ENCODE peak calls at places on chromosome 1, in eight cellular contexts. K is GM20000; G is DMS153; U is activated CD8-positive, alpha-beta memory T cell treated with anti-CD3 and anti-CD28 coated beads for 48 hours; J is NCI-H2081; I is Karpas-422; O is endothelial cell of umbilical vein; L is fibroblast of mammary gland. Q is an unnamed sample.

GRCh38 chr1:224177356-224177999 is 5.6 kb upstream of the DEGS1 start:
- DNase-seq in L (no peak), U (no peak), J (no peak), G (no peak), I (peak; percentile 15), K (no peak), O (no peak), Q (no peak)

GRCh38 chr1:202145325-202146140 is 996 bp upstream of the ARL8A start:
- DNase-seq in I (peak; percentile 61), J (no peak), L (no peak), G (no peak), K (no peak), U (peak; percentile 34), O (peak; percentile 30), Q (no peak)

GRCh38 chr1:53535846-53536245 is 76.6 kb downstream of the DMRTB1 start:
- DNase-seq in G (no peak), J (no peak), U (no peak), L (peak; percentile 29), I (no peak), O (no peak), K (no peak), Q (no peak)

GRCh38 chr1:100539836-100540536 is 2.0 kb downstream of the GPR88 start:
- DNase-seq in U (no peak), K (peak; percentile 53), I (no peak), L (peak; percentile 24), G (no peak), J (no peak), O (peak; percentile 39), Q (peak; percentile 53)

GRCh38 chr1:21721271-21721985 is 52.3 kb upstream of the RAP1GAP start:
- DNase-seq in O (peak; percentile 77), L (no peak), K (no peak), G (no peak), I (no peak), U (no peak), J (no peak), Q (no peak)

GRCh38 chr1:41689596-41689995 is 205.1 kb upstream of the EDN2 start:
- DNase-seq in K (no peak), G (no peak), J (no peak), O (no peak), U (no peak), I (no peak), L (peak; percentile 24), Q (no peak)

GRCh38 chr1:110945626-110946025 is 18.1 kb downstream of the LRIF1 start:
- DNase-seq in L (no peak), G (no peak), I (no peak), O (no peak), U (no peak), K (no peak), J (no peak), Q (no peak)

GRCh38 chr1:30123896-30124295 is 599.5 kb downstream of the MATN1 start:
- DNase-seq in K (no peak), U (no peak), L (no peak), I (no peak), O (no peak), J (no peak), G (no peak), Q (no peak)

GRCh38 chr1:183807549-183808168 is 2.7 kb downstream of the RGL1 start:
- DNase-seq in J (no peak), G (no peak), I (no peak), K (peak; percentile 70), O (no peak), L (peak; percentile 89), U (no peak), Q (peak; percentile 47)

GRCh38 chr1:159746676-159747075 is 32.3 kb upstream of the CRP start:
- DNase-seq in G (no peak), L (peak; percentile 28), O (peak; percentile 79), U (no peak), I (no peak), K (no peak), J (no peak), Q (no peak)

GRCh38 chr1:10790155-10790707 is 6.2 kb downstream of the CASZ1 start:
- DNase-seq in U (no peak), J (peak; percentile 30), O (no peak), K (no peak), I (no peak), G (no peak), L (no peak), Q (no peak)

GRCh38 chr1:200530551-200531261 is 89.8 kb downstream of the KIF14 start:
- DNase-seq in O (no peak), L (no peak), G (no peak), J (no peak), K (no peak), I (peak; percentile 38), U (no peak), Q (no peak)

GRCh38 chr1:31208361-31208945 is 31.2 kb downstream of the NKAIN1 start:
- DNase-seq in K (no peak), U (no peak), O (no peak), L (no peak), I (no peak), G (no peak), J (no peak), Q (no peak)

GRCh38 chr1:19616489-19616888 is 27.6 kb upstream of the NBL1 start:
- DNase-seq in G (no peak), I (no peak), K (no peak), U (no peak), O (no peak), J (no peak), L (peak; percentile 51), Q (no peak)

GRCh38 chr1:6269997-6270401 is 9.1 kb upstream of the GPR153 start:
- DNase-seq in U (no peak), O (no peak), L (no peak), K (no peak), G (peak; percentile 73), J (peak; percentile 64), I (no peak), Q (no peak)

GRCh38 chr1:205652984-205653383 is 21.2 kb upstream of the ELK4 start:
- DNase-seq in O (no peak), U (no peak), J (no peak), L (no peak), K (no peak), G (no peak), I (no peak), Q (no peak)

GRCh38 chr1:79811173-79811572 is 804.6 kb upstream of the ADGRL4 start:
- DNase-seq in G (no peak), J (no peak), K (no peak), O (peak; percentile 89), L (peak; percentile 80), U (no peak), I (no peak), Q (no peak)

GRCh38 chr1:220787069-220787614 is 429 bp downstream of the MTARC1 start:
- DNase-seq in I (no peak), U (no peak), G (peak; percentile 67), K (no peak), O (no peak), J (peak; percentile 80), L (no peak), Q (no peak)

GRCh38 chr1:158035976-158036583 is 42.6 kb downstream of the KIRREL1 start:
- DNase-seq in J (no peak), O (peak; percentile 78), U (no peak), L (peak; percentile 72), I (peak; percentile 77), K (no peak), G (no peak), Q (no peak)